ENCODE peak calls at places on chromosomes 16 and 17, in five cellular contexts. Y, G, Z, V and T are unnamed samples.

GRCh38 chr17:82240506-82241182 is 11.8 kb downstream of the SLC16A3 start:
- DNase-seq in Y (no peak), G (no peak), Z (no peak), V (peak; percentile 54), T (no peak)

GRCh38 chr17:16215002-16215272 is 397 bp downstream of the NCOR1 start:
- DNase-seq in Y (peak; percentile 45), G (no peak), Z (no peak), V (peak; percentile 75), T (no peak)

GRCh38 chr17:47281246-47281645 is 27.6 kb downstream of the ITGB3 start:
- DNase-seq in Y (no peak), G (no peak), Z (no peak), V (no peak), T (no peak)

GRCh38 chr16:86211800-86212199 is 298.5 kb upstream of the FOXF1 start:
- DNase-seq in Y (no peak), G (no peak), Z (no peak), V (no peak), T (no peak)

GRCh38 chr17:73338050-73338491 is 26.3 kb upstream of the CDC42EP4 start:
- DNase-seq in Y (no peak), G (peak; percentile 77), Z (no peak), V (peak; percentile 70), T (no peak)

GRCh38 chr16:48366165-48367093 is 18.8 kb downstream of the SIAH1 start:
- DNase-seq in Y (no peak), G (peak; percentile 90), Z (peak; percentile 77), V (no peak), T (peak; percentile 78)

GRCh38 chr17:309361-309888 is 43.2 kb downstream of the RPH3AL start:
- DNase-seq in Y (no peak), G (no peak), Z (peak; percentile 48), V (peak; percentile 49), T (peak; percentile 46)

GRCh38 chr16:11546522-11547485 is 39.9 kb downstream of the LITAF start:
- DNase-seq in Y (no peak), G (peak; percentile 85), Z (no peak), V (no peak), T (no peak)

GRCh38 chr16:31404353-31405064 is 11.4 kb downstream of the ITGAD start:
- DNase-seq in Y (no peak), G (no peak), Z (no peak), V (no peak), T (no peak)

GRCh38 chr17:28335959-28336871 is 654 bp downstream of the TNFAIP1 start:
- DNase-seq in Y (peak; percentile 44), G (peak; percentile 94), Z (peak; percentile 91), V (peak; percentile 63), T (peak; percentile 77)

GRCh38 chr16:66581246-66581952 is 2.1 kb downstream of the CMTM2 start:
- DNase-seq in Y (no peak), G (peak; percentile 44), Z (no peak), V (no peak), T (no peak)

GRCh38 chr17:70848785-70849184 is 679.5 kb downstream of the KCNJ2 start:
- DNase-seq in Y (no peak), G (peak; percentile 78), Z (no peak), V (no peak), T (no peak)

GRCh38 chr16:31453255-31454204 is 5.8 kb upstream of the ARMC5 start:
- DNase-seq in Y (no peak), G (peak; percentile 36), Z (no peak), V (peak; percentile 87), T (no peak)

GRCh38 chr17:59550703-59551102 is 14.7 kb upstream of the DHX40 start:
- DNase-seq in Y (no peak), G (no peak), Z (no peak), V (no peak), T (no peak)

GRCh38 chr17:4785311-4786110 is 653 bp downstream of the VMO1 start:
- DNase-seq in Y (no peak), G (no peak), Z (no peak), V (peak; percentile 51), T (peak; percentile 29)
- H3K4me1 ChIP-seq in Y (peaks cover 52% of the 10 kb centered on the region), G (peaks cover 5% of the 10 kb centered on the region), Z (peaks cover 24% of the 10 kb centered on the region), V (peaks cover 22% of the 10 kb centered on the region), T (no peaks in the 10 kb centered on the region)

GRCh38 chr16:72620348-72620747 is 427.6 kb downstream of the ZFHX3 start:
- DNase-seq in Y (no peak), G (no peak), Z (no peak), V (no peak), T (no peak)
- H3K27ac ChIP-seq in Y (no peak overlapping the region), G (no peak overlapping the region), Z (no peak overlapping the region), V (no peak overlapping the region), T (no peak overlapping the region)

GRCh38 chr16:72808754-72809153 is 239.2 kb downstream of the ZFHX3 start:
- DNase-seq in Y (no peak), G (no peak), Z (no peak), V (no peak), T (no peak)
- H3K4me1 ChIP-seq in Y (peaks cover 26% of the 10 kb centered on the region), G (no peaks in the 10 kb centered on the region), Z (no peaks in the 10 kb centered on the region), V (no peaks in the 10 kb centered on the region), T (no peaks in the 10 kb centered on the region)

GRCh38 chr17:3669085-3669347 is 404 bp downstream of the EMC6 start:
- DNase-seq in Y (no peak), G (no peak), Z (no peak), V (no peak), T (no peak)
- H3K27ac ChIP-seq in Y (peak overlapping the region; percentile 100), G (peak overlapping the region; percentile 76), Z (peak overlapping the region; percentile 79), V (peak overlapping the region; percentile 96), T (peak overlapping the region; percentile 81)

GRCh38 chr17:48299760-48300159 is 130.3 kb downstream of the SKAP1 start:
- DNase-seq in Y (no peak), G (no peak), Z (no peak), V (no peak), T (no peak)
- H3K4me1 ChIP-seq in Y (peaks cover 8% of the 10 kb centered on the region), G (no peaks in the 10 kb centered on the region), Z (peaks cover 23% of the 10 kb centered on the region), V (peaks cover 10% of the 10 kb centered on the region), T (no peaks in the 10 kb centered on the region)

GRCh38 chr17:19401321-19402010 is 9.6 kb upstream of the RNF112 start:
- DNase-seq in Y (no peak), G (no peak), Z (no peak), V (no peak), T (no peak)
- H3K27ac ChIP-seq in Y (no peak overlapping the region), G (no peak overlapping the region), Z (no peak overlapping the region), V (no peak overlapping the region), T (no peak overlapping the region)

DNA sequence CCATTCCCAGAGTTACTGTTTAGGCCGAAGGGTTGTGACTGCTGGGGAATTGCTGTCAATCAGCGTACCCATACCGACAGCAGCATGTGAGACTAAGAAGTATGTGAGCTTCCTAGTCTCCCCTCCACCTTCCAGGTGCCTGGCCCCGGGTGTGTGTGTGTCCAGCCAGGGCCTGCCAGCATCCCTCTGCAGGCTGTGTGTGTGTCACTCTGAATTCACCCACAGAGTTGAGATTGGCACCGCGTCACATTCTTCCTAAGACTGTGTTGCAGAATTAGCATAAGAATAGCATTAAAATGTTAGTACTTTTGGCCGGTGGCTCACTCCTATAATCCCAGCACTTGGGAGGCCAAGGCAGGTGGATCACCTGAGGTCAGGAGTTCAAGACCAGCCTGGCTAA is 31.8 kb downstream of the PRMT7 start:
- DNase-seq in Y (no peak), G (no peak), Z (no peak), V (no peak), T (no peak)
- H3K4me1 ChIP-seq in Y (peaks cover 32% of the 10 kb centered on the region), G (no peaks in the 10 kb centered on the region), Z (no peaks in the 10 kb centered on the region), V (peaks cover 51% of the 10 kb centered on the region), T (no peaks in the 10 kb centered on the region)

DNA sequence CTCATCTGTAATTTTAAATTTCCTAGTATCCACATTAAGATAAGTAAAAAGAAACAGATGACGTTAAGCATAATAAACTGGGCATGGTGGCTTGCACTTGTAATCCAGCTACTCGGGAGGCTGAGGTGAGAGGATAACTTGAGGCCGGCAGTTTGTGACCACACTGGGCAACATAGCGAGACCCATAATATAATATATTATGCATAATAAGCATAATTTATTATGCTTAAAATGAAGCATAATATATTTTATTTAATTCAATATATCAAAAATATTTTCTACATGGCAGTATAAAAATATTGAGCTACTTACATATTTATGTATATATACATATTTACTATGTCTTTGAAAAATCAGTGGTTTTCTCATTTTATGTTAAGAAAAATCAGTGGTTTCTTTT is 128.3 kb downstream of the GOSR1 start:
- DNase-seq in Y (no peak), G (no peak), Z (no peak), V (no peak), T (no peak)
- H3K27ac ChIP-seq in Y (no peak overlapping the region), G (no peak overlapping the region), Z (no peak overlapping the region), V (no peak overlapping the region), T (no peak overlapping the region)

GRCh38 chr17:1491406-1492248 is 859 bp downstream of the MYO1C start:
- DNase-seq in Y (peak; percentile 79), G (no peak), Z (no peak), V (peak; percentile 81), T (peak; percentile 80)
- H3K4me1 ChIP-seq in Y (peaks cover 94% of the 10 kb centered on the region), G (peaks cover 23% of the 10 kb centered on the region), Z (peaks cover 42% of the 10 kb centered on the region), V (peaks cover 77% of the 10 kb centered on the region), T (no peaks in the 10 kb centered on the region)

DNA sequence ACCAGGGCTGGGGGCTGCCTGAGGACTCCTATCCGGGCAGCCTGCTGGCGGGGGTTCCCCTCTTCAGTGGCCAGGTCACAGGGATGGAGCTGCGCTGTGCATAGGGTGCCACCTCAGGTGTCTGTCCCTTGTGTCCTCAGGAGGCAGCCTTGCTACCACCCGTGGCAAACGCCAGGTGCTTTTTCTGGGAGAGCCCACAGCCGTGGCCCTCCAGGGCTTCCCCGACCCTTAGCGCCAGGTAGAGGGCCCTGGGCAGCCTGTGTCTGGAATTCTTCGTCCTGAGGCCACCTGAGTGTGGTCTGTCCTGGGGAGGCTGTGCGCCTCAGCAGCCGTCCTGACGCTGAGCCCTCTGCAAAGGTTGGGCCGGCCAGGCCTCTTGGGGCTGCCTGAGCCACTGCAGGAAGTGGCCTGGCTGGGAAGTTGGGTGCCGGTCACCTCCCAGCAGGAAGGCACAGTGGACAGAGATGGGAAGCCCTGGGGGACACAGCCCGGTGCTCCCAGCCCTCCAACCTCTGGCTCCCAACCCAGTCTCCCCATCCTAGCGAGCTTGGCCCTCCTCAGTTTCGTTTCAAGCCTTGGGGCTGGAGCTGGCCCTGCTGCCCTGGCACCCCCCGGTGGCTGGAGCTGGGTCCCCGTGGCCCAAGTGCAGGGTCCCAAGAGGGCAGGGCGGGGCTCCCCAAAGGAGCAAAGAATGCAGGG is 7.6 kb upstream of the BAIAP3 start:
- DNase-seq in Y (no peak), G (no peak), Z (no peak), V (no peak), T (no peak)
- H3K27ac ChIP-seq in Y (peak overlapping the region; percentile 56), G (no peak overlapping the region), Z (no peak overlapping the region), V (no peak overlapping the region), T (no peak overlapping the region)